ENCODE peak calls at places on chromosomes 7 and 10, in six cellular contexts. Z is IMR-90, G is H9, R is neuronal stem cell, O is H1, X is mesenchymal stem cell. H is an unnamed sample.

GRCh38 chr7:99359465-99360154 is 14.9 kb upstream of the ARPC1B start:
- DNase-seq in R (no peak), Z (no peak), O (no peak), X (no peak), G (peak), H (peak)

GRCh38 chr10:59905066-59905734 is 1.2 kb downstream of the CCDC6 start:
- DNase-seq in Z (peak), X (peak), G (peak), R (no peak), O (peak), H (peak)

GRCh38 chr7:79523426-79523825 is 70.0 kb upstream of the MAGI2 start:
- DNase-seq in O (no peak), G (no peak), Z (peak), X (no peak), R (no peak), H (no peak)

GRCh38 chr10:49119746-49120145 is 4.4 kb upstream of the VSTM4 start:
- DNase-seq in R (no peak), G (no peak), X (no peak), Z (peak), O (no peak), H (peak)

GRCh38 chr10:59434463-59435326 is 72.3 kb upstream of the FAM13C start:
- DNase-seq in R (no peak), G (no peak), O (no peak), Z (peak), X (peak), H (no peak)

GRCh38 chr10:97332586-97333350 is 1.8 kb downstream of the FRAT2 start:
- DNase-seq in O (no peak), G (peak), R (peak), Z (peak), X (peak), H (peak)

GRCh38 chr7:49911906-49912305 is 138.5 kb downstream of the VWC2 start:
- DNase-seq in G (no peak), O (no peak), X (no peak), Z (no peak), R (no peak), H (no peak)

GRCh38 chr7:158843775-158844174 is 12.6 kb upstream of the DYNC2I1 start:
- DNase-seq in G (no peak), R (no peak), X (no peak), O (no peak), Z (no peak), H (no peak)

GRCh38 chr10:113097046-113097415 is 147.0 kb downstream of the TCF7L2 start:
- DNase-seq in G (peak), R (no peak), Z (no peak), O (no peak), X (no peak), H (no peak)

GRCh38 chr7:139224219-139224618 is 6.8 kb upstream of the UBN2 start:
- DNase-seq in R (no peak), Z (no peak), X (no peak), G (no peak), O (no peak), H (no peak)

GRCh38 chr7:24725554-24726260 is 31.6 kb downstream of the GSDME start:
- DNase-seq in Z (no peak), X (no peak), O (peak), R (no peak), G (peak), H (no peak)

GRCh38 chr10:92880233-92880861 is 32.0 kb downstream of the EXOC6 start:
- DNase-seq in R (peak), Z (peak), X (peak), O (no peak), G (no peak), H (peak)

GRCh38 chr7:66845382-66846095 is 75.5 kb upstream of the TMEM248 start:
- DNase-seq in Z (no peak), O (peak), G (no peak), X (no peak), R (no peak), H (no peak)

GRCh38 chr7:7861211-7861633 is 107.4 kb upstream of the GLCCI1 start:
- DNase-seq in Z (peak), X (peak), G (no peak), O (no peak), R (no peak), H (no peak)

GRCh38 chr7:130258494-130259078 is 8.1 kb upstream of the CPA2 start:
- DNase-seq in O (no peak), R (no peak), G (no peak), Z (no peak), X (no peak), H (no peak)

GRCh38 chr10:61039868-61040267 is 95.9 kb upstream of the RHOBTB1 start:
- DNase-seq in O (no peak), G (no peak), X (no peak), R (no peak), Z (no peak), H (no peak)

GRCh38 chr10:35420044-35420443 is 83.7 kb downstream of the CCNY start:
- DNase-seq in R (no peak), G (no peak), X (peak), Z (peak), O (no peak), H (no peak)

GRCh38 chr7:30526163-30526562 is 21.5 kb upstream of the GGCT start:
- DNase-seq in X (no peak), R (no peak), G (peak), Z (no peak), O (no peak), H (peak)

GRCh38 chr10:2883238-2883637 is 184.1 kb upstream of the PFKP start:
- DNase-seq in G (no peak), O (no peak), R (no peak), X (no peak), Z (no peak), H (no peak)

GRCh38 chr10:2882628-2883027 is 184.7 kb upstream of the PFKP start:
- DNase-seq in O (no peak), R (no peak), X (peak), Z (no peak), G (no peak), H (no peak)

GRCh38 chr10:2885276-2885955 is 181.9 kb upstream of the PFKP start:
- DNase-seq in O (no peak), R (no peak), G (no peak), X (no peak), Z (no peak), H (no peak)

GRCh38 chr10:2885956-2886296 is 181.4 kb upstream of the PFKP start:
- DNase-seq in G (no peak), Z (no peak), R (no peak), X (no peak), O (no peak), H (no peak)

DNA sequence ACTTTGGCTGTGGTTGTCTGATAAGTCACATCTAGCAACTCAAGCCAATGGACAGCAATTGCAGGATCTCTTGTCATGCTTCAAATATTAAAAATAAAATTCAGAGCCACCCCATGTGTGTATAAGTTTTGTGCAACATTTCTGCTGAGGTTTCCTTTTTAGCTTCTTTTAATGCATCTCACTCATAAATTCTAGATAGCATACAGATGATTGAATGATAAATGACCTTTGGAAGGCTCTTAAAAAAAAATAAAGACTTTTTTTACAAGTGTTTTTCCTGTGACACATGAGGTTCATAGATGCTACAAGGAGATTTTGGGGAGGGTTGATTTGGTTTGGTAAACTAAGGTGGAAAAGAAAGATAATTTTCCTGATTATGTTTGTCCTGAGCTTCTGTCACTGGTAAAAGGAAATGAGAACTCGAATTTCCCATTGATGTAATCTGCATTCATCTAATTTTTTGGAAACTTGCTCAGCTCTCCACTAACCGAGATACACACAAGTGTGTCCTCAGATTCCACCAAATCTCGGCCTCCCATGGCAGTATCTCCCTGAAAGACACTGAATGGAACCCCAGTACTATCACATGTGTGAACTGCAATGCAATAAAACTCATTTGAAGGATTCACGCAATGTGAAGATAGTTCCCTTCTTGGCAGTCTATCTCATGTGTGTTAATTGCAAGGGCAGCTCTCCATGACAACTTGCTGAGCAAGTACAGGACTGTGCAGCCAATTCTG is 185.5 kb upstream of the PFKP start:
- DNase-seq in R (no peak), G (no peak), O (no peak), X (no peak), Z (no peak), H (no peak)
- H3K23ac ChIP-seq in R (no peak), G (no peak), O (no peak), X (no peak), Z (no peak), H (no peak)

DNA sequence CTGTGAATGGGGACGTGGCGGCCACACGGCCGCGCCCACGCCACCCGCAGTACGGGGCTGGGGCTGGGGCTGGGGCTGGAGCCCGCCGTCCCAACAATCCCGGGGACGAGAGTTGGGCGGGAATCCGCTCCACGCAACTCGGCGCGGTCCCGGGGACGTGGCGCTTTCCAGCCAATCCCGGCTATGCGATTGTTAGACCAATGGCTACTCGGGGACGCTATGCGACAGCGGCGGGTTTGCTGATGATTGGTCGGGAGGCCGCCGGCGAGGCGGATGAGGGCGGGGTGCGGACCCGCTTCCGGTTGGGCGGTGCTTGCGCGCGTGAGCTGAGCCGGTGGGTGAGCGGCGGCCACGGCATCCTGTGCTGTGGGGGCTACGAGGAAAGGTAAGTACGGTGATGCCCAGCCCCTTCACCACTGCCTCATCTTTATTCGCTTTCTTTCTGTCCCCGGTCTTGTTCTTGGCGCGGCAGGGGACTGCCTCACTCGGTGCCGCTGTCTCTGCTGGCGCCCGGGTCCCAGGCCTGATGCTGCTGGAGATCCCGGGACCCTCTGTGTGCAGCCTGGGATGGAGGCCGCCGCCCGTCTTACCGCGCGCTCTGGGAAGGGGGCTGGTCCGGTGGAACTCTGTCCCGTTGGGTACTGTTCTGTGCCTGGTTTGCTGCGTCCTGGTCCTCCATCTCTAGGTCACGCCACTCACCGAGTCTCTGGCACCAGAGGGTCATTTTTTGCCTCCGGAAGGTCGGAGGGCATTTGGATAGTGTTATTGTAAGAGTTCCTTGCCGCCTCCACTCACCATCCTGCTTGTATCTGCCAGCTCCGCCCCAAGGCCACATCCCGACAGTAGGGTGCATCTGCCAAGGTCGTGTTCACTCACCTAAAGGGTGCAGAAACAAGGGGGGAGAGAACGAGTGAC is at the start of gene CALU:
- DNase-seq in Z (peak), R (peak), G (peak), X (peak), O (peak), H (peak)
- H2BK120ac ChIP-seq in Z (peak), R (no peak), G (no peak), X (peak), O (no peak), H (no peak)

GRCh38 chr10:114635101-114635500 is 23.0 kb downstream of the ABLIM1 start:
- DNase-seq in O (no peak), R (no peak), X (no peak), Z (no peak), G (no peak), H (no peak)

GRCh38 chr10:114634607-114634974 is 23.5 kb downstream of the ABLIM1 start:
- DNase-seq in X (peak), Z (peak), R (no peak), O (no peak), G (no peak), H (peak)

GRCh38 chr10:114632869-114633715 is 25.0 kb downstream of the ABLIM1 start:
- DNase-seq in O (no peak), R (no peak), G (no peak), X (peak), Z (peak), H (peak)

GRCh38 chr10:114638874-114639625 is 19.0 kb downstream of the ABLIM1 start:
- DNase-seq in R (no peak), X (peak), O (no peak), Z (peak), G (no peak), H (no peak)

GRCh38 chr10:114635797-114636550 is 22.1 kb downstream of the ABLIM1 start:
- DNase-seq in Z (no peak), X (no peak), O (no peak), G (no peak), R (no peak), H (no peak)
- H3K23ac ChIP-seq in Z (no peak), X (no peak), O (no peak), G (no peak), R (no peak), H (no peak)

GRCh38 chr10:96289218-96289910 is 14.9 kb upstream of the DNTT start:
- DNase-seq in Z (no peak), R (no peak), O (no peak), X (no peak), G (no peak), H (no peak)

GRCh38 chr10:96288151-96288621 is 16.0 kb upstream of the DNTT start:
- DNase-seq in X (no peak), R (no peak), G (no peak), O (no peak), Z (no peak), H (no peak)

GRCh38 chr10:96290368-96291133 is 13.7 kb upstream of the DNTT start:
- DNase-seq in Z (no peak), X (no peak), R (no peak), O (no peak), G (no peak), H (no peak)

GRCh38 chr10:96285331-96285752 is 14.0 kb upstream of the BLNK start:
- DNase-seq in X (no peak), G (peak), O (peak), Z (no peak), R (no peak), H (peak)

GRCh38 chr10:96287392-96288105 is 16.2 kb upstream of the BLNK start:
- DNase-seq in G (no peak), O (no peak), X (no peak), R (no peak), Z (no peak), H (no peak)
- H2BK120ac ChIP-seq in G (no peak), O (no peak), X (no peak), R (no peak), Z (no peak), H (no peak)

DNA sequence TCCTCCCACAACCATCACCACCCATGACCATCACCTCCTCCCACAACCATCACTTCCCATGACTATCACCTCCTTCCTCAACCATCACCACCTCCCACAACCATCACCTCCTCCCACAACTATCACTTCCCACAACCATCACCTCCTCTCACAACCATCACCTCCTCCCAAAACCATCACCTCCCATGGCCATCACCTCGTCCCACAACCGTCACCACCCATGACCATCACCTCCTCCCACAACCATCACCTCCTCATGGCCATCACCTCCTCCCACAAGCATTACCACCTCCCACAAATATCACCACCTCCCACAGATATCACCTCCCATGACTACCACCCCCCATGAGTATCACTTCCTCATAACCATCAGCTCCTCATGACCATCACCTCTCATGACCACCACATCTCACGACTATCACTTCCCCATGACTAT is 52.2 kb downstream of the PDGFA start:
- DNase-seq in Z (no peak), G (no peak), X (no peak), R (no peak), O (no peak), H (no peak)
- H3K23ac ChIP-seq in Z (no peak), G (no peak), X (no peak), R (no peak), O (no peak), H (no peak)

GRCh38 chr10:103451871-103452713 is at the start of gene CALHM2:
- DNase-seq in Z (peak), X (peak), R (peak), O (peak), G (peak), H (peak)
- H2BK120ac ChIP-seq in Z (peak), X (no peak), R (peak), O (no peak), G (no peak), H (no peak)

H was measured in mesendoderm.